ENCODE peak calls at places on chromosomes 11 and 22, in six cellular contexts. N is neural progenitor cell, Y is NT2/D1, J is fibroblast of lung, F is endothelial cell of umbilical vein, G is IMR-90. I is an unnamed sample.

GRCh38 chr11:72598901-72599300 is 75.3 kb downstream of the PDE2A start:
- DNase-seq in N (peak; percentile 85), Y (no peak), J (peak; percentile 14), F (peak; percentile 44), G (peak; percentile 21), I (peak; percentile 30)

GRCh38 chr22:48180631-48181030 is 1418.2 kb downstream of the TBC1D22A start:
- DNase-seq in N (no peak), Y (no peak), J (no peak), F (no peak), G (no peak), I (no peak)

GRCh38 chr11:119906376-119906775 is 177.4 kb upstream of the NECTIN1 start:
- DNase-seq in N (no peak), Y (no peak), J (no peak), F (no peak), G (no peak), I (no peak)

GRCh38 chr11:64831411-64831891 is 13.0 kb downstream of the CDC42BPG start:
- DNase-seq in N (no peak), Y (no peak), J (no peak), F (no peak), G (no peak), I (no peak)

GRCh38 chr11:35098850-35099249 is 40.1 kb upstream of the CD44 start:
- DNase-seq in N (no peak), Y (no peak), J (no peak), F (no peak), G (no peak), I (no peak)

GRCh38 chr22:49957826-49958461 is 2.6 kb upstream of the PIM3 start:
- DNase-seq in N (no peak), Y (no peak), J (no peak), F (no peak), G (no peak), I (no peak)

GRCh38 chr11:96284401-96284800 is 58.6 kb downstream of the MAML2 start:
- DNase-seq in N (no peak), Y (no peak), J (no peak), F (no peak), G (no peak), I (no peak)

GRCh38 chr11:92762175-92762574 is 207.3 kb upstream of the MTNR1B start:
- DNase-seq in N (no peak), Y (no peak), J (no peak), F (no peak), G (no peak), I (no peak)

GRCh38 chr11:10743354-10744035 is 7.6 kb upstream of the CTR9 start:
- DNase-seq in N (no peak), Y (no peak), J (no peak), F (no peak), G (no peak), I (peak; percentile 52)

GRCh38 chr11:105181521-105181920 is 42.0 kb upstream of the CARD18 start:
- DNase-seq in N (no peak), Y (no peak), J (peak; percentile 13), F (no peak), G (peak; percentile 43), I (no peak)

GRCh38 chr22:41565403-41566054 is 4.7 kb downstream of the CSDC2 start:
- DNase-seq in N (no peak), Y (no peak), J (peak; percentile 84), F (peak; percentile 70), G (peak; percentile 89), I (no peak)

GRCh38 chr11:107018274-107018901 is at the start of gene GUCY1A2:
- DNase-seq in N (peak; percentile 66), Y (peak; percentile 23), J (peak; percentile 37), F (no peak), G (no peak), I (no peak)

GRCh38 chr11:95739526-95739925 is 50.1 kb downstream of the FAM76B start:
- DNase-seq in N (no peak), Y (no peak), J (no peak), F (no peak), G (no peak), I (no peak)

GRCh38 chr11:94312339-94312738 is 8.0 kb downstream of the IZUMO1R start:
- DNase-seq in N (no peak), Y (no peak), J (no peak), F (no peak), G (no peak), I (no peak)

GRCh38 chr11:93033093-93033492 is 63.6 kb downstream of the MTNR1B start:
- DNase-seq in N (no peak), Y (no peak), J (no peak), F (no peak), G (no peak), I (no peak)

GRCh38 chr11:60951909-60952741 is at the start of gene SLC15A3:
- DNase-seq in N (peak; percentile 49), Y (no peak), J (no peak), F (peak; percentile 37), G (peak; percentile 27), I (peak; percentile 47)

GRCh38 chr11:111186308-111186967 is 59.1 kb upstream of the POU2AF2 start:
- DNase-seq in N (no peak), Y (no peak), J (no peak), F (no peak), G (peak; percentile 52), I (no peak)

GRCh38 chr11:70324354-70325115 is 54.0 kb downstream of the PPFIA1 start:
- DNase-seq in N (peak; percentile 46), Y (no peak), J (peak; percentile 56), F (no peak), G (no peak), I (no peak)

GRCh38 chr11:69402251-69402892 is 79.1 kb upstream of the LINC01488 start:
- DNase-seq in N (no peak), Y (no peak), J (no peak), F (no peak), G (no peak), I (no peak)

GRCh38 chr11:46371994-46372393 is 9.5 kb upstream of the MDK start:
- DNase-seq in N (no peak), Y (no peak), J (no peak), F (no peak), G (no peak), I (no peak)

GRCh38 chr22:26580240-26580962 is 9.5 kb downstream of the TPST2 start:
- DNase-seq in N (peak; percentile 61), Y (no peak), J (no peak), F (no peak), G (no peak), I (no peak)

GRCh38 chr11:67571443-67571842 is 12.2 kb upstream of the GSTP1 start:
- DNase-seq in N (no peak), Y (no peak), J (no peak), F (no peak), G (no peak), I (no peak)

GRCh38 chr22:37336474-37337028 is 54.2 kb downstream of the CYTH4 start:
- DNase-seq in N (no peak), Y (no peak), J (no peak), F (no peak), G (no peak), I (peak; percentile 81)

GRCh38 chr11:1138053-1138452 is 19.7 kb upstream of the MUC5AC start:
- DNase-seq in N (no peak), Y (no peak), J (peak; percentile 83), F (no peak), G (peak; percentile 82), I (no peak)

GRCh38 chr11:35216962-35217667 is 78.1 kb downstream of the CD44 start:
- DNase-seq in N (no peak), Y (peak; percentile 20), J (no peak), F (no peak), G (no peak), I (no peak)

GRCh38 chr11:16403448-16403803 is 47.1 kb upstream of the SOX6 start:
- DNase-seq in N (no peak), Y (no peak), J (no peak), F (peak; percentile 6), G (no peak), I (no peak)

GRCh38 chr11:73478737-73479347 is 102.6 kb downstream of the RELT start:
- DNase-seq in N (peak; percentile 40), Y (peak; percentile 13), J (peak; percentile 26), F (peak; percentile 59), G (peak; percentile 42), I (no peak)

DNA sequence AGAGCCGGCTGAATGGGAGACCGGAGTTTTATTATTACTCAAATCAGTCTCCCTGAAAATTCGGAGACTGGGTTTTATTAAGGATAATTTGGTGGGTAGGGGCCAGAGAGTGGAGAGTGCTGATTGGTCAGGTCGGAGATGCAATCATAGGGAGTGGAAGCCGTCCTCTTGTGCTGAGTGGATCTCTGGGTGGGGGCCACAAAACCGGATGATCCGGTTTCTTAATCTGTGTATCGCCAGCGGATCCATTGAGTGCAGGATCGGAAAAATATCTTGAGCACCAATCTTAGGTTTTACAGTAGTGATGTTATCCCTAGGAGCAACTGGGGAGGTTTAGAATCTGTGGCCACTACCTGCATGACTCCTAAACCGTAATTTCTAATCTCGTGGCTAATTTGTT is 886 bp upstream of the NIPSNAP1 start:
- DNase-seq in N (no peak), Y (no peak), J (no peak), F (no peak), G (no peak), I (peak; percentile 78)
- H3K4me3 ChIP-seq in N (no peak overlapping the region), Y (peak overlapping the region; percentile 24), J (no peak overlapping the region), F (no peak overlapping the region), G (no peak overlapping the region), I (peak overlapping the region; percentile 68)

DNA sequence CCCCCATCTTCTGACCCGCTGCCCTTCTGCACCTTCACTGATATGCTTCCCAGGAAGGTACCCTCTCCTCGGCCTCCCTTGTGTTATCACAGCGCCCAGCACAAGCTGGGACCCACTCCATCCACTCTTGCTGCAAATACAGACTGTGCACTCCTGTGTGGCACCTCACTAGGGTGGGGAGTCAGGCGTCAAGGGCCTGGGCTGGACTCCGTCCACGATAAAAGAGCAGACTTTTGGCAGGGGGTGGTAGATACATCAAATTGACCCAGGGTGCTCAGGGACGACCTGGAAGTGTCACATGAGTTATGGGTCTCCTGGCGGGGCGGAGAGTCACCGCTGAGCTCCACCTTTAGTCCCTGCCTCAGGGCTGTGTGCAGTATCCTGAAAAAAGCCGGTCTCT is 908 bp downstream of the TRPM5 start:
- DNase-seq in N (no peak), Y (no peak), J (no peak), F (no peak), G (no peak), I (peak; percentile 46)
- H3K9ac ChIP-seq in N (no peak overlapping the region), Y (no peak overlapping the region), J (no peak overlapping the region), F (no peak overlapping the region), G (no peak overlapping the region), I (peak overlapping the region; percentile 71)

DNA sequence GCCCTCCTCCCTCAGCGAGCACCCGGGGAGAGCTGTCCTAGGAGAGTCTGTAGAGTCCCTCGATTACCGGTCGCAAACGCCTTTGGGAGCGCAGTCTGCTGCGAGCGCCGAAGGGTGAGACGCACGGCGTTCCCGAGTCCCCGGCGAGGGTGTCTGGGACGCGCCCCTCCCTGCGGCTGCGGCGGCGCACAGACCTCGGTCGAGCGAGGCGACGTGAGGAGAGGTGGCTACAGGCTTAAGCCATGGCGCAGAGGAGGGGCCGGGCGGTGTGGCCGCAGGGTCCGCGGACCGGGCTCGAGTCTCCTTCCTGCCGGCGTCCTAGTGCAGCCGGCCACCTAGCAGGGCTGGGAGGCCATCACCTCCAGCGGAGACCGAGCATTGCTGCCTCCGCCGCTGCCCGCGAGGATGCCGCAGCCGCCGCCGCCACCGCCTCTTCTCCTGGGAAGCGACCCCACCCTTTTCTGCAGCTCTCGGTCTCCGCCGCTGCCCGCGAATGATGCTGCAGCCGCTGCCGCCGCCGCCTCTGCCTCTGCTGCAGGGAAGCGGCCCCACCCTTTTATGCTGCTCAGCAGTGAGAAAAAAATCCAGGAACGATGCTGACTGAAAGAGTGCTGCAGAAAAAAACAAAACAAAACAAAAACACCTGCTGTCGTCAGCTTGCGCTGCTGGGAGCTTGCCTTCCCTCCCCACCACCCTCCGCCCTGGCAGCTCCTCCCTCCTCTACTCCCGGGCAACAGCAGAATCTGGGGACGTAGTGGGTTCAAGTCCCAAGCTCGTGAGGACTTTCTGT is at the start of gene MAP6:
- DNase-seq in N (peak; percentile 85), Y (peak; percentile 33), J (peak; percentile 11), F (no peak), G (no peak), I (peak; percentile 26)
- H3K4me3 ChIP-seq in N (peak within 1 kb of the TSS; percentile 76), Y (peak within 1 kb of the TSS; percentile 28), J (peak within 1 kb of the TSS; percentile 29), F (no peak within 1 kb of the TSS), G (peak within 1 kb of the TSS; percentile 44), I (peak within 1 kb of the TSS; percentile 37)

GRCh38 chr11:45158210-45158644 is 11.8 kb downstream of the PRDM11 start:
- DNase-seq in N (peak; percentile 36), Y (no peak), J (no peak), F (no peak), G (no peak), I (no peak)
- H3K9ac ChIP-seq in N (no peak overlapping the region), Y (peak overlapping the region; percentile 59), J (no peak overlapping the region), F (no peak overlapping the region), G (no peak overlapping the region), I (no peak overlapping the region)